ENCODE peak calls at places on chromosome 7, in ten cellular contexts. L is GM12878, K is upper lobe of left lung, Z is transverse colon, T is GM12892, Y is K562, Q is stomach, H is prostate gland, M is HCT116, E is GM12891. J is an unnamed sample.

GRCh38 chr7:48887500-48887899 is 36.8 kb upstream of the CDC14C start:
- DNase-seq in Z (no peak), Q (no peak), E (no peak), M (no peak), L (no peak), K (no peak), T (no peak), Y (no peak), H (no peak), J (no peak)

GRCh38 chr7:137937202-137937560 is 64.7 kb downstream of the CREB3L2 start:
- DNase-seq in L (no peak), T (no peak), Z (no peak), E (no peak), Q (no peak), Y (no peak), K (peak), H (no peak), M (no peak), J (no peak)

GRCh38 chr7:75866497-75867389 is 12.1 kb upstream of the RHBDD2 start:
- DNase-seq in M (peak), L (no peak), K (peak), Z (peak), T (peak), E (peak), H (peak), Y (peak), Q (peak), J (peak)

GRCh38 chr7:35004531-35005096 is 32.7 kb downstream of the DPY19L1 start:
- DNase-seq in T (no peak), Z (no peak), E (no peak), K (no peak), H (no peak), L (no peak), Y (peak), Q (no peak), M (peak), J (no peak)

GRCh38 chr7:134004829-134005505 is 122.2 kb upstream of the LRGUK start:
- DNase-seq in K (no peak), H (no peak), L (no peak), Q (no peak), Y (peak), T (no peak), E (no peak), Z (no peak), M (no peak), J (no peak)

GRCh38 chr7:123643495-123644428 is 11.9 kb upstream of the LMOD2 start:
- DNase-seq in E (no peak), T (no peak), L (no peak), Q (no peak), H (no peak), K (no peak), Z (no peak), M (peak), Y (peak), J (peak)

GRCh38 chr7:118590107-118590506 is 365.6 kb downstream of the ANKRD7 start:
- DNase-seq in H (no peak), Z (no peak), K (no peak), Q (no peak), M (peak), L (no peak), E (no peak), Y (peak), T (no peak), J (peak)

GRCh38 chr7:83751217-83751616 is 102.3 kb upstream of the SEMA3E start:
- DNase-seq in Z (no peak), K (no peak), Y (no peak), L (no peak), M (no peak), E (no peak), T (no peak), H (no peak), Q (no peak), J (no peak)

GRCh38 chr7:125661677-125662076 is 732.1 kb upstream of the POT1 start:
- DNase-seq in Y (peak), Z (no peak), K (no peak), Q (no peak), E (no peak), L (no peak), T (no peak), M (no peak), H (no peak), J (no peak)

GRCh38 chr7:36017111-36017510 is 135.9 kb upstream of the EEPD1 start:
- DNase-seq in T (no peak), Z (no peak), Q (no peak), L (no peak), H (no peak), Y (no peak), E (no peak), K (no peak), M (no peak), J (no peak)

GRCh38 chr7:141151726-141152125 is 77.9 kb downstream of the TMEM178B start:
- DNase-seq in H (no peak), L (no peak), T (no peak), E (no peak), K (no peak), M (no peak), Y (no peak), Q (no peak), Z (no peak), J (no peak)

GRCh38 chr7:33654641-33655040 is 250.7 kb upstream of the BMPER start:
- DNase-seq in K (no peak), Z (no peak), L (no peak), E (no peak), H (no peak), Y (no peak), M (no peak), T (no peak), Q (no peak), J (no peak)

GRCh38 chr7:46109447-46109846 is 188.4 kb upstream of the IGFBP3 start:
- DNase-seq in Z (no peak), H (no peak), M (no peak), Q (no peak), K (no peak), E (no peak), Y (no peak), T (no peak), L (no peak), J (no peak)
- TF ChIP-seq POLR2AphosphoS5 in Z (no peak), H (no peak), M (no peak), Q (no peak), K (no peak), E (no peak), Y (no peak), T (no peak), L (no peak), J (no peak)

DNA sequence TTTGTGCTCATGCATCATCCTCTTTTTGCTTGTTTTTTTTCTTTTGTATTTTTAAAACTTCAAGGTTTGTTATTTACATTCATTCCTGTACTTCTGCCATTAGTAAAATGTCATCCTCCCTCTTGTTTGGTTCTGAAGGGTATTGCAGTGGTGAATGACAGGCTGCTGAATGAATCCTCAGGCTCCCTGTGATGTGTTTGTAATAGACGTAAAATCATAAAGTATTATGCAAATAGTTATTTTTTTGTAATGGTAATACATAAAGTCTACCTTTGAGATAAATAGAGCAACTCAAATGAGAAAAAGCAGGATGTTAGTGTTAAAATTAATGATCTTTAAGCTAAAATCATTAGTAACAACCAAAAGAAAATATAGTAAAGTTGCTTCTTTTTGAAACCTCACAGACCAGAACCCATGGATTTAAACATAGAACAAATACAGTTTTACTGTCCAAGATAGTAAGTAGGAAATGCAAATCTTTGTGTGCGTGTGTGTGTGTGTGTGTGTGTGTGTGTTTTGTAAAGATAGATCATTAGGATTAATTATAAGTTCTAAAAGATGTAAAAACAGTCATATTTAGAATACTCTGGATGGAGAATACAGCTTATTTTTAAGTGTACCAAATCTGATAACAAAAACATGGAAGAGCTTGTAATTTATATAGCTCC is 4.5 kb downstream of the GLCCI1 start:
- DNase-seq in M (no peak), L (no peak), H (no peak), E (no peak), Q (no peak), T (no peak), Y (no peak), Z (no peak), K (no peak), J (no peak)
- TF ChIP-seq POLR2AphosphoS5 in M (no peak), L (no peak), H (no peak), E (no peak), Q (no peak), T (no peak), Y (no peak), Z (no peak), K (no peak), J (no peak)

GRCh38 chr7:100089458-100090201 is 861 bp downstream of the COPS6 start:
- DNase-seq in Q (no peak), H (no peak), Z (no peak), M (no peak), E (no peak), L (no peak), T (no peak), K (no peak), Y (peak), J (no peak)

GRCh38 chr7:100091411-100092181 is 2.8 kb downstream of the COPS6 start:
- DNase-seq in K (no peak), H (no peak), E (no peak), Z (no peak), L (no peak), Y (peak), Q (no peak), T (no peak), M (no peak), J (peak)

GRCh38 chr7:100088621-100089457 is at the start of gene COPS6:
- DNase-seq in Z (peak), E (peak), T (peak), K (peak), Y (peak), M (no peak), H (peak), Q (peak), L (no peak), J (peak)

GRCh38 chr7:100093054-100093453 is 4.3 kb downstream of the COPS6 start:
- DNase-seq in H (no peak), Z (no peak), M (no peak), E (no peak), Y (no peak), Q (no peak), L (no peak), K (no peak), T (no peak), J (no peak)

DNA sequence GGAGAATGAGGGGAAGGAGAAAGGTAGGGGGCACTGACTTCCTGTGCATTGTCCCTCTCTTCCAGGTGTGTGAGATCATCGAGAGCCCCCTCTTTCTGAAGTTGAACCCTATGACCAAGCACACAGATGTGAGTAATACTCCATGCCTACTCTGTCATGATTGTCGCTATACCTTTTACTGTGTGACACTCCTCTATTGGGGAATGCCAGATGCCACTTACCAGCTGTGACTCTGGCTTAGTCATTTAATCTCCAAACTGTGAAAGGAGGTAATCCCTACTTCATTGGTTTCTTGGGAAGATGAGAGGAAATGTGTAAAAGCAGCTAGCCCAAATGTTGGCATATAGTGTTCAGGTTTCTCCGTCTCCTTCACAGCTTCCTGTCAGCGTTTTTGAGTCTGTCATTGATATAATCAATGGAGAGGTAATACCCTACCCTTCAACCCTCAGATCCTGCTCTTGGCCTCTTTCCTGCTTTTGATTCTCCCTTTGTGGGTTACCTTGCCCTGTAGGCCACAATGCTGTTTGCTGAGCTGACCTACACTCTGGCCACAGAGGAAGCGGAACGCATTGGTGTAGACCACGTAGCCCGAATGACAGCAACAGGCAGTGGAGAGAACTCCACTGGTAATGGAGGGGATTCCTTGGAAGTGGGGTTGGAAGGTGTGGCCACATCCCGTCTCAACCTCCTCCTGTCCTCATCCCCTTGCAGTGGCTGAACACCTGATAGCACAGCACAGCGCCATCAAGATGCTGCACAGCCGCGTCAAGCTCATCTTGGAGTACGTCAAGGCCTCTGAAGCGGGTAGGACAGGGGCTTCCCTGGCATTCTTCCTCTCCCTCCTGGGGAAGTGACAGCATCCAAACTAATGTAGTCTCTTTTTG is 2.0 kb downstream of the COPS6 start:
- DNase-seq in H (no peak), T (no peak), L (no peak), E (no peak), M (no peak), Y (no peak), Q (no peak), Z (no peak), K (no peak), J (no peak)
- TF ChIP-seq POLR2AphosphoS5 in H (no peak), T (no peak), L (no peak), E (no peak), M (no peak), Y (no peak), Q (no peak), Z (no peak), K (no peak), J (no peak)

GRCh38 chr7:106658504-106659368 is 2.2 kb downstream of the CCDC71L start:
- DNase-seq in E (no peak), T (no peak), K (no peak), L (no peak), Z (no peak), H (no peak), Y (peak), M (no peak), Q (no peak), J (no peak)

GRCh38 chr7:106657085-106657991 is 3.6 kb downstream of the CCDC71L start:
- DNase-seq in H (no peak), Z (no peak), M (no peak), L (no peak), Q (no peak), T (no peak), K (no peak), Y (no peak), E (no peak), J (no peak)

GRCh38 chr7:106660862-106661720 is at the start of gene CCDC71L:
- DNase-seq in L (peak), K (peak), Z (peak), Y (peak), H (peak), Q (peak), E (peak), T (peak), M (peak), J (peak)

GRCh38 chr7:106659369-106659962 is 1.5 kb downstream of the CCDC71L start:
- DNase-seq in K (no peak), Z (no peak), H (no peak), M (no peak), Q (no peak), E (no peak), L (no peak), T (no peak), Y (no peak), J (no peak)

DNA sequence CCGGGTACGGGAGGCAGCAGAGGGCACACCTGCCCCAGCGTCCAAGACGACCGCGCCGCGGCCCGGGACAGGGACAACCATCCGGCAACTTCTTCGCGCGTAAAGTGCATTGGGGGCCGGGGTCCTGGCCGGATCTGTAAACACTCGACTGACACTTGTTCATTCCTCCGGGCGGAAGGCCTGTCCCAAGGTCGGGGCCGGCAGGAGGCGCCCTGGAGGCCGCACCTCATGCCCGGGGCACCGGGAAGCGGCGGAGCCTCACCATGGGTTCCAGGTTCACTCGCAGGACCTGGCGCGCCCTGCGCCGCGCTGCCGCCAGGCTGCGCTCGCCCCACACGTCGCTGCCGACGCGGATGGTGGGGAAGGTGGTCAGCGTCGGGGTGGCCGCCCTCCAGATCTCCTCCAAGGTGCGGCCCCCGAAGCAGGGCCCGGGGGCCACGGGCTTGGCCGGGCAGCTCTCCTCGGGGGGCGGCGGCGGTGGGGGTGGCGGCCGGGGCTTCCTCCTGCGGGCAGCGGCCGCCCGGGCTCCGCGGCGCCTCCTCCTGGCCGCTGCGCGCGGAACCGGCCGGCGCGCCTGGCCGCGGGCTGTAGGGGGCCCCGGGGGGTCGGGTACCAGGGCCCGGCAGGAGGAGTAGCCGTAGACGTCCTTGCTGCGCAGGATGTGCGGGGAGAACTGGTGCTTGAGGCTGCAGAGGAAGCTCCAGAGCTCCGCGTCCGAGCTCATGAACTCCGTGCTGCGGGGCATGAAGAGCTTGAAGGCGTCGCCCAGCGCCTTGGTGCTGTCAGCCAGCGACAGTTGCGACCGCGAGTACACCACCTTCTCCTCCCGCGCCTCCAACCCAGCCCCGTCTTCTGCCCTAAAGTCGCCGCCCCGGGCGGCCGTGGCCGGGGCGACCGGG is 746 bp downstream of the CCDC71L start:
- DNase-seq in Z (peak), K (peak), Q (peak), E (peak), T (peak), Y (peak), L (peak), H (peak), M (peak), J (peak)
- TF ChIP-seq POLR2AphosphoS5 in Z (no peak), K (peak), Q (peak), E (peak), T (no peak), Y (peak), L (peak), H (peak), M (peak), J (peak)

GRCh38 chr7:102450242-102450641 is 14.4 kb downstream of the ALKBH4 start:
- DNase-seq in Z (peak), E (no peak), Y (no peak), L (no peak), Q (no peak), T (no peak), M (no peak), K (no peak), H (no peak), J (no peak)
- TF ChIP-seq POLR2AphosphoS5 in Z (no peak), E (no peak), Y (no peak), L (no peak), Q (no peak), T (no peak), M (no peak), K (no peak), H (no peak), J (no peak)

GRCh38 chr7:17557305-17557704 is 258.9 kb downstream of the AHR start:
- DNase-seq in Z (no peak), E (no peak), Q (no peak), M (no peak), Y (no peak), K (no peak), T (no peak), H (no peak), L (no peak), J (no peak)

GRCh38 chr7:17558135-17558534 is 259.7 kb downstream of the AHR start:
- DNase-seq in E (no peak), K (no peak), M (no peak), Q (no peak), T (no peak), Z (no peak), H (no peak), Y (no peak), L (no peak), J (no peak)

GRCh38 chr7:17558558-17559332 is 260.3 kb downstream of the AHR start:
- DNase-seq in Q (no peak), Z (peak), L (no peak), E (no peak), T (no peak), K (no peak), M (no peak), H (peak), Y (no peak), J (no peak)

GRCh38 chr7:17554341-17555015 is 256.0 kb downstream of the AHR start:
- DNase-seq in E (no peak), M (no peak), T (no peak), K (no peak), Z (no peak), L (no peak), H (no peak), Y (no peak), Q (no peak), J (no peak)

DNA sequence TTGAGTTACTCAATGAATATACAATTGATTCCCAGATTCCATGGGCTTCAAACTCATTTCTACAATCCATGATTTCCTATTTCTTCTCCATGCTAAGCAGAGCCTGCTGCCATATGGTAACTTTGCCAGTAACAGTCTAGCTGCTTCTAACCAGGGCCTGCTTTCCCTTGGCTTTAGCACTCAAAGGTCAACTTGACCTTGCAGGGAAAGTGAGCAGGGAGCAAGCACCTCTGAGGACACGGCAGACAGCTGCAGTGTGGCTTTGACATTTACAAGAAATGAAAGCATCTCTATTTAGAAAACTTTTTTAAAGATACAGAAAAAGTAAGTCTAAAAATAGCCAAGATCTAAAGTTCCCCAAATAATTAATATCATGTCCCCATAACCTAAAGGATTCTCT is 257.8 kb downstream of the AHR start:
- DNase-seq in M (no peak), T (no peak), H (no peak), L (no peak), K (no peak), E (no peak), Z (no peak), Q (no peak), Y (no peak), J (no peak)
- TF ChIP-seq POLR2AphosphoS5 in M (no peak), T (no peak), H (no peak), L (no peak), K (no peak), E (no peak), Z (no peak), Q (no peak), Y (no peak), J (no peak)

DNA sequence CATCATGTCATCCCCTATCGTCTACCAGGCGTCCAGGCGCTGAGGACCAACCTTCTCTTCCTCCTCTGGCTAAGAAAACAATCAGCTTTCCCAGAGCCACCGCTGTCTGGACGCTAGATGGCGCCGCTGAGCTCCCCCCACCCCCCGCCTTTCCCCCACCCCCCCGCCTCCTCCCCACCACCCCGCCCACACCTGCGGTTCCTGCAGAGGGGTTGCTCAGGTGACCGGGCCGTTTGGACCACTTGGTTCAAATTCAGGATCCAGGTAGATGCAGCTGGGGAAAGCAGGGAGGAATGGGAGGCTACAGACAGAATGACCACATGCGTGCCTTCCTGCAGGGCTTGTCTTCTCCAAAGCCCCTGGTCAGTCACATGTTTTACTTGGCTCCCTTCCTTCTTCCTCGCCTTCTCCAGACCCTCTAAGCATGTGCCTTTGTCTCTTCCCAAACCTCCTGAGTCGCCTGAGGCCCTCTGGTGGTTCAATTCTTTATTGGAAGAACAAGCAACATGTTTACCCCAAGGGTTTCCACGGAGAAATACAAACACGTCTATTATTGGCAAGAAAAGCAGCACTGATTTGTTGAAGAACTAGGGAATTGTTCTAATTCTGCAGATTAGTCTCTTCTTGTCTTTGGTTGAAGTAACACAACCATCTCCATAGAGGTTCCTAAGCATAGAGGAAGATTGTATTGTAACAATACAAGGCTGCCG is 24.7 kb downstream of the AOC1 start:
- DNase-seq in Q (peak), M (peak), Y (peak), Z (peak), K (no peak), E (peak), H (peak), T (no peak), L (no peak), J (peak)
- TF ChIP-seq POLR2AphosphoS5 in Q (peak), M (no peak), Y (no peak), Z (no peak), K (no peak), E (no peak), H (peak), T (no peak), L (no peak), J (no peak)